ENCODE peak calls at places on chromosomes 5 and 9, in eight cellular contexts. X is lower leg skin, C is IMR-90, W is colonic mucosa, B is right lobe of liver, S is fibroblast of lung, Y is heart right ventricle, A is brain microvascular endothelial cell. N is an unnamed sample.

GRCh38 chr9:4742246-4742645 is 1.2 kb upstream of the AK3 start:
- DNase-seq in X (no peak), C (no peak), W (no peak), B (no peak), S (no peak), Y (no peak), A (no peak), N (no peak)

GRCh38 chr5:144125163-144125726 is 45.2 kb downstream of the YIPF5 start:
- DNase-seq in X (no peak), C (peak; percentile 25), W (no peak), B (no peak), S (peak; percentile 71), Y (no peak), A (no peak), N (no peak)

GRCh38 chr5:52985306-52985705 is 3.8 kb upstream of the ITGA2 start:
- DNase-seq in X (no peak), C (peak; percentile 56), W (no peak), B (no peak), S (no peak), Y (no peak), A (no peak), N (no peak)

GRCh38 chr9:123360161-123361085 is 4.4 kb downstream of the CRB2 start:
- DNase-seq in X (no peak), C (no peak), W (peak; percentile 95), B (no peak), S (no peak), Y (no peak), A (no peak), N (peak; percentile 92)

GRCh38 chr5:15501057-15501791 is 1.2 kb downstream of the FBXL7 start:
- DNase-seq in X (peak; percentile 86), C (peak; percentile 76), W (peak; percentile 25), B (no peak), S (peak; percentile 91), Y (peak; percentile 68), A (peak; percentile 86), N (peak; percentile 48)

GRCh38 chr9:75088646-75089368 is 493 bp downstream of the OSTF1 start:
- DNase-seq in X (peak; percentile 93), C (peak; percentile 68), W (peak; percentile 73), B (peak; percentile 74), S (peak; percentile 65), Y (peak; percentile 68), A (peak; percentile 47), N (peak; percentile 73)

GRCh38 chr5:133669472-133669871 is 57.1 kb upstream of the FSTL4 start:
- DNase-seq in X (peak; percentile 53), C (no peak), W (no peak), B (no peak), S (no peak), Y (no peak), A (no peak), N (no peak)

GRCh38 chr5:179407191-179408175 is 62.2 kb upstream of the ADAMTS2 start:
- DNase-seq in X (peak; percentile 83), C (no peak), W (peak; percentile 16), B (peak; percentile 31), S (no peak), Y (no peak), A (no peak), N (no peak)

GRCh38 chr9:89508951-89509607 is 11.2 kb upstream of the SEMA4D start:
- DNase-seq in X (peak; percentile 43), C (no peak), W (no peak), B (no peak), S (no peak), Y (no peak), A (no peak), N (no peak)

GRCh38 chr9:128495804-128496417 is 8.6 kb upstream of the GLE1 start:
- DNase-seq in X (no peak), C (no peak), W (no peak), B (peak; percentile 73), S (no peak), Y (no peak), A (no peak), N (no peak)

GRCh38 chr9:73525350-73525749 is 373.7 kb downstream of the ANXA1 start:
- DNase-seq in X (no peak), C (no peak), W (no peak), B (no peak), S (no peak), Y (no peak), A (no peak), N (no peak)

GRCh38 chr5:62627901-62628300 is 49.3 kb downstream of the LRRC70 start:
- DNase-seq in X (no peak), C (no peak), W (no peak), B (no peak), S (no peak), Y (no peak), A (no peak), N (no peak)

GRCh38 chr5:102114525-102115069 is 181.5 kb downstream of the SLCO4C1 start:
- DNase-seq in X (no peak), C (no peak), W (no peak), B (no peak), S (no peak), Y (no peak), A (no peak), N (no peak)

GRCh38 chr5:148224131-148224742 is 14.1 kb upstream of the MARCOL start:
- DNase-seq in X (no peak), C (no peak), W (no peak), B (no peak), S (no peak), Y (no peak), A (no peak), N (no peak)

GRCh38 chr5:108381034-108381954 is 604 bp downstream of the FBXL17 start:
- DNase-seq in X (peak; percentile 94), C (peak; percentile 63), W (peak; percentile 71), B (peak; percentile 84), S (peak; percentile 72), Y (peak; percentile 66), A (peak; percentile 62), N (peak; percentile 88)

GRCh38 chr5:40603378-40603777 is 76.3 kb upstream of the PTGER4 start:
- DNase-seq in X (no peak), C (peak; percentile 58), W (no peak), B (no peak), S (peak; percentile 89), Y (no peak), A (no peak), N (no peak)

GRCh38 chr5:54881286-54882005 is 103.9 kb downstream of the ESM1 start:
- DNase-seq in X (no peak), C (no peak), W (no peak), B (no peak), S (peak; percentile 20), Y (no peak), A (no peak), N (no peak)

GRCh38 chr5:89028579-89029272 is 145.7 kb upstream of the MEF2C start:
- DNase-seq in X (no peak), C (peak; percentile 13), W (no peak), B (no peak), S (peak; percentile 75), Y (no peak), A (no peak), N (no peak)

GRCh38 chr9:130029223-130029583 is 13.8 kb downstream of the FNBP1 start:
- DNase-seq in X (no peak), C (no peak), W (no peak), B (no peak), S (no peak), Y (no peak), A (no peak), N (no peak)

GRCh38 chr9:126365780-126366179 is 39.2 kb downstream of the MVB12B start:
- DNase-seq in X (peak; percentile 70), C (no peak), W (no peak), B (no peak), S (no peak), Y (no peak), A (no peak), N (no peak)

GRCh38 chr9:136971746-136972145 is 5.6 kb upstream of the PTGDS start:
- DNase-seq in X (no peak), C (no peak), W (no peak), B (no peak), S (no peak), Y (no peak), A (no peak), N (no peak)

GRCh38 chr9:15468113-15468512 is 42.7 kb downstream of the PSIP1 start:
- DNase-seq in X (no peak), C (peak; percentile 10), W (no peak), B (no peak), S (no peak), Y (no peak), A (no peak), N (no peak)

GRCh38 chr9:12766357-12766756 is 8.5 kb upstream of the LURAP1L start:
- DNase-seq in X (no peak), C (no peak), W (no peak), B (no peak), S (no peak), Y (no peak), A (no peak), N (no peak)

GRCh38 chr9:136482046-136482792 is 621 bp downstream of the SEC16A start:
- DNase-seq in X (no peak), C (peak; percentile 37), W (peak; percentile 36), B (peak; percentile 70), S (peak; percentile 31), Y (no peak), A (peak; percentile 28), N (no peak)

GRCh38 chr5:132010645-132011560 is 555 bp downstream of the ACSL6 start:
- DNase-seq in X (peak; percentile 82), C (no peak), W (no peak), B (peak; percentile 38), S (no peak), Y (no peak), A (no peak), N (peak; percentile 25)

GRCh38 chr9:98942906-98943681 is 613 bp upstream of the COL15A1 start:
- DNase-seq in X (peak; percentile 84), C (no peak), W (no peak), B (no peak), S (no peak), Y (no peak), A (no peak), N (no peak)
- H3K4me3 ChIP-seq in X (no peak overlapping the region), C (peak overlapping the region; percentile 99), W (peak overlapping the region; percentile 36), B (no peak overlapping the region), S (no peak overlapping the region), Y (peak overlapping the region; percentile 70), A (peak overlapping the region; percentile 29), N (no peak overlapping the region)

GRCh38 chr9:88011005-88011766 is 36.9 kb upstream of the CDK20 start:
- DNase-seq in X (no peak), C (peak; percentile 15), W (no peak), B (no peak), S (peak; percentile 16), Y (no peak), A (no peak), N (no peak)
- TF ChIP-seq CTCF in X (no peak), C (no peak), W (no peak), B (no peak), S (peak; percentile 41), Y (no peak), A (peak; percentile 38), N (no peak)

DNA sequence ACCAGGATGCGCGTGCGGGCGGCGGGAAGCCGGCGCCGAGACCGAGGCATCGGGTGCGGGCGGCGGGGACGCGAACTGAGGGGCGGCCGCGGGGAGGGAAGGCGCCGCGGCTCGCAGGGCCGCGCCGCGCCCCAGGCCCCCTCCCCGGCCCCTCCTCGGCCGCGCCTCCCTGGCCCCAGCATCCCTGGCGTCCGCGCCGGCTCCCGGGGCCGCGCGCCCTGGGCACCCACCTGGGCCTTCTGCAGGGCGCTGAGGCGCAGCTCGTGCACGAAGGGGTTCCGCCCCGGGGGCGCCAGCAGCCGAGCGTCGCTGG is 324 bp downstream of the LPCAT1 start:
- DNase-seq in X (no peak), C (no peak), W (no peak), B (no peak), S (no peak), Y (no peak), A (no peak), N (no peak)
- H3K4me3 ChIP-seq in X (peak overlapping the region; percentile 71), C (peak overlapping the region; percentile 99), W (peak overlapping the region; percentile 70), B (peak overlapping the region; percentile 56), S (peak overlapping the region; percentile 84), Y (peak overlapping the region; percentile 69), A (peak overlapping the region; percentile 67), N (peak overlapping the region; percentile 51)

GRCh38 chr5:171858303-171858702 is 72.7 kb downstream of the SMIM23 start:
- DNase-seq in X (no peak), C (no peak), W (no peak), B (no peak), S (no peak), Y (no peak), A (no peak), N (no peak)
- TF ChIP-seq CTCF in X (no peak), C (peak; percentile 39), W (peak; percentile 37), B (peak; percentile 31), S (peak; percentile 45), Y (peak; percentile 33), A (peak; percentile 73), N (no peak)